ENCODE peak calls at places on chromosome 4, in seven cellular contexts. E is NCI-H345; V is naive thymus-derived CD4-positive, alpha-beta T cell; O is NCI-H2171 treated with DMSO at 0.1 percent for 48 hours; W is SK-N-SH; X is RWPE1; T is glomerular endothelial cell. C is an unnamed sample.

GRCh38 chr4:6802626-6803025 is 20.1 kb downstream of the KIAA0232 start:
- DNase-seq in E (no peak), V (no peak), O (no peak), W (no peak), X (no peak), T (no peak), C (no peak)

GRCh38 chr4:153113061-153113837 is 91.0 kb upstream of the TRIM2 start:
- DNase-seq in E (no peak), V (no peak), O (no peak), W (no peak), X (no peak), T (no peak), C (no peak)

GRCh38 chr4:76011700-76012387 is 4.5 kb upstream of the CXCL9 start:
- DNase-seq in E (no peak), V (no peak), O (no peak), W (peak; percentile 13), X (peak; percentile 34), T (no peak), C (no peak)

GRCh38 chr4:165355900-165356300 is 22.9 kb upstream of the CPE start:
- DNase-seq in E (peak; percentile 63), V (no peak), O (peak; percentile 45), W (peak; percentile 47), X (no peak), T (no peak), C (peak; percentile 52)

GRCh38 chr4:182297659-182298058 is 54.5 kb downstream of the TENM3 start:
- DNase-seq in E (no peak), V (no peak), O (no peak), W (no peak), X (peak; percentile 12), T (no peak), C (no peak)

GRCh38 chr4:153748378-153748777 is 11.4 kb downstream of the RNF175 start:
- DNase-seq in E (no peak), V (no peak), O (no peak), W (peak; percentile 48), X (peak; percentile 87), T (no peak), C (no peak)

GRCh38 chr4:6732441-6733357 is 16.7 kb downstream of the BLOC1S4 start:
- DNase-seq in E (no peak), V (no peak), O (no peak), W (peak; percentile 6), X (peak; percentile 67), T (no peak), C (no peak)

GRCh38 chr4:184776821-184777220 is 42.9 kb upstream of the CENPU start:
- DNase-seq in E (no peak), V (no peak), O (no peak), W (no peak), X (no peak), T (no peak), C (no peak)

GRCh38 chr4:101050836-101051205 is 296.5 kb downstream of the PPP3CA start:
- DNase-seq in E (no peak), V (no peak), O (no peak), W (no peak), X (no peak), T (no peak), C (no peak)

GRCh38 chr4:153260152-153260551 is 55.9 kb downstream of the TRIM2 start:
- DNase-seq in E (no peak), V (no peak), O (no peak), W (no peak), X (no peak), T (no peak), C (no peak)

C was measured in HEK293T.